ENCODE peak calls at places on chromosomes 1 and 21, in five cellular contexts. One of them, this sample, is unnamed.

GRCh38 chr21:37829447-37829846 is 86.8 kb downstream of the KCNJ6 start:
- DNase-seq in activated T-cell treated with anti-CD3 and anti-CD28 coated beads, Interleukin-2, amount 50 U/mL, for 72 hours: no peak
- DNase-seq in hypothalamus: no peak
- DNase-seq in T-helper 2 cell: no peak
- DNase-seq in astrocyte of the spinal cord: peak; percentile 63
- DNase-seq in this sample: no peak

GRCh38 chr1:212915245-212916091 is 34.9 kb upstream of the VASH2 start:
- DNase-seq in activated T-cell treated with anti-CD3 and anti-CD28 coated beads, Interleukin-2, amount 50 U/mL, for 72 hours: no peak
- DNase-seq in hypothalamus: no peak
- DNase-seq in T-helper 2 cell: no peak
- DNase-seq in astrocyte of the spinal cord: peak; percentile 54
- DNase-seq in this sample: no peak

GRCh38 chr1:15851251-15852035 is 3.9 kb downstream of the SPEN start:
- DNase-seq in activated T-cell treated with anti-CD3 and anti-CD28 coated beads, Interleukin-2, amount 50 U/mL, for 72 hours: no peak
- DNase-seq in hypothalamus: no peak
- DNase-seq in T-helper 2 cell: no peak
- DNase-seq in astrocyte of the spinal cord: no peak
- DNase-seq in this sample: no peak

GRCh38 chr1:201328576-201328975 is 45.3 kb downstream of the PKP1 start:
- DNase-seq in activated T-cell treated with anti-CD3 and anti-CD28 coated beads, Interleukin-2, amount 50 U/mL, for 72 hours: no peak
- DNase-seq in hypothalamus: no peak
- DNase-seq in T-helper 2 cell: no peak
- DNase-seq in astrocyte of the spinal cord: no peak
- DNase-seq in this sample: no peak

GRCh38 chr1:75134939-75135828 is 996 bp downstream of the LHX8 start:
- DNase-seq in activated T-cell treated with anti-CD3 and anti-CD28 coated beads, Interleukin-2, amount 50 U/mL, for 72 hours: no peak
- DNase-seq in hypothalamus: no peak
- DNase-seq in T-helper 2 cell: no peak
- DNase-seq in astrocyte of the spinal cord: peak; percentile 55
- DNase-seq in this sample: no peak

GRCh38 chr1:145979746-145980435 is 15.4 kb downstream of the POLR3GL start:
- DNase-seq in activated T-cell treated with anti-CD3 and anti-CD28 coated beads, Interleukin-2, amount 50 U/mL, for 72 hours: peak; percentile 18
- DNase-seq in hypothalamus: no peak
- DNase-seq in T-helper 2 cell: peak; percentile 60
- DNase-seq in astrocyte of the spinal cord: no peak
- DNase-seq in this sample: no peak

GRCh38 chr21:27578741-27579265 is 611.9 kb upstream of the ADAMTS5 start:
- DNase-seq in activated T-cell treated with anti-CD3 and anti-CD28 coated beads, Interleukin-2, amount 50 U/mL, for 72 hours: no peak
- DNase-seq in hypothalamus: no peak
- DNase-seq in T-helper 2 cell: no peak
- DNase-seq in astrocyte of the spinal cord: no peak
- DNase-seq in this sample: no peak

GRCh38 chr1:117734403-117734802 is 128.6 kb downstream of the TENT5C start:
- DNase-seq in activated T-cell treated with anti-CD3 and anti-CD28 coated beads, Interleukin-2, amount 50 U/mL, for 72 hours: no peak
- DNase-seq in hypothalamus: no peak
- DNase-seq in T-helper 2 cell: no peak
- DNase-seq in astrocyte of the spinal cord: no peak
- DNase-seq in this sample: no peak

GRCh38 chr1:118157506-118157905 is 27.5 kb downstream of the SPAG17 start:
- DNase-seq in activated T-cell treated with anti-CD3 and anti-CD28 coated beads, Interleukin-2, amount 50 U/mL, for 72 hours: no peak
- DNase-seq in hypothalamus: no peak
- DNase-seq in T-helper 2 cell: no peak
- DNase-seq in astrocyte of the spinal cord: no peak
- DNase-seq in this sample: no peak

GRCh38 chr1:53889304-53890298 is at the start of gene YIPF1:
- DNase-seq in activated T-cell treated with anti-CD3 and anti-CD28 coated beads, Interleukin-2, amount 50 U/mL, for 72 hours: peak; percentile 90
- DNase-seq in hypothalamus: peak; percentile 75
- DNase-seq in T-helper 2 cell: peak; percentile 76
- DNase-seq in astrocyte of the spinal cord: peak; percentile 95
- DNase-seq in this sample: peak; percentile 56

GRCh38 chr1:66380452-66381212 is 153.3 kb upstream of the SGIP1 start:
- DNase-seq in activated T-cell treated with anti-CD3 and anti-CD28 coated beads, Interleukin-2, amount 50 U/mL, for 72 hours: peak; percentile 52
- DNase-seq in hypothalamus: no peak
- DNase-seq in T-helper 2 cell: no peak
- DNase-seq in astrocyte of the spinal cord: no peak
- DNase-seq in this sample: no peak

GRCh38 chr1:196877964-196878363 is 9.9 kb upstream of the CFHR4 start:
- DNase-seq in activated T-cell treated with anti-CD3 and anti-CD28 coated beads, Interleukin-2, amount 50 U/mL, for 72 hours: no peak
- DNase-seq in hypothalamus: no peak
- DNase-seq in T-helper 2 cell: no peak
- DNase-seq in astrocyte of the spinal cord: peak; percentile 30
- DNase-seq in this sample: no peak

GRCh38 chr1:93804412-93804811 is 74.6 kb downstream of the DNTTIP2 start:
- DNase-seq in activated T-cell treated with anti-CD3 and anti-CD28 coated beads, Interleukin-2, amount 50 U/mL, for 72 hours: no peak
- DNase-seq in hypothalamus: no peak
- DNase-seq in T-helper 2 cell: no peak
- DNase-seq in astrocyte of the spinal cord: peak; percentile 88
- DNase-seq in this sample: no peak

GRCh38 chr1:228241259-228241658 is 33.4 kb downstream of the OBSCN start:
- DNase-seq in activated T-cell treated with anti-CD3 and anti-CD28 coated beads, Interleukin-2, amount 50 U/mL, for 72 hours: no peak
- DNase-seq in hypothalamus: no peak
- DNase-seq in T-helper 2 cell: no peak
- DNase-seq in astrocyte of the spinal cord: no peak
- DNase-seq in this sample: no peak

GRCh38 chr1:206725053-206725963 is 40.6 kb downstream of the MAPKAPK2 start:
- DNase-seq in activated T-cell treated with anti-CD3 and anti-CD28 coated beads, Interleukin-2, amount 50 U/mL, for 72 hours: peak; percentile 71
- DNase-seq in hypothalamus: no peak
- DNase-seq in T-helper 2 cell: peak; percentile 31
- DNase-seq in astrocyte of the spinal cord: peak; percentile 32
- DNase-seq in this sample: no peak

GRCh38 chr1:1283821-1284220 is 3.6 kb downstream of the SCNN1D start:
- DNase-seq in activated T-cell treated with anti-CD3 and anti-CD28 coated beads, Interleukin-2, amount 50 U/mL, for 72 hours: no peak
- DNase-seq in hypothalamus: no peak
- DNase-seq in T-helper 2 cell: no peak
- DNase-seq in astrocyte of the spinal cord: no peak
- DNase-seq in this sample: no peak

GRCh38 chr1:153375511-153375910 is at the start of gene S100A12:
- DNase-seq in activated T-cell treated with anti-CD3 and anti-CD28 coated beads, Interleukin-2, amount 50 U/mL, for 72 hours: no peak
- DNase-seq in hypothalamus: no peak
- DNase-seq in T-helper 2 cell: no peak
- DNase-seq in astrocyte of the spinal cord: peak; percentile 19
- DNase-seq in this sample: peak; percentile 6

GRCh38 chr1:27099904-27100796 is 54.8 kb downstream of the SLC9A1 start:
- DNase-seq in activated T-cell treated with anti-CD3 and anti-CD28 coated beads, Interleukin-2, amount 50 U/mL, for 72 hours: no peak
- DNase-seq in hypothalamus: no peak
- DNase-seq in T-helper 2 cell: no peak
- DNase-seq in astrocyte of the spinal cord: no peak
- DNase-seq in this sample: no peak

This sample was measured in GOT3.